ENCODE peak calls at places on chromosome 13, in nine cellular contexts. One of them, this sample, is unnamed.

GRCh38 chr13:55199132-55199531 is 1941.6 kb upstream of the PRR20A start:
- DNase-seq in frontal cortex: no peak
- DNase-seq in IMR-90: no peak
- DNase-seq in stimulated activated CD4-positive, alpha-beta T cell treated with anti-CD3 and anti-CD28 coated beads, Interleukin-1b, Interleukin-23, amount 100 ng/mL, for 1 hour: no peak
- DNase-seq in fibroblast of lung: no peak
- DNase-seq in activated CD4-positive, CD25-positive, alpha-beta regulatory T cell treated with anti-CD3 and anti-CD28 coated beads, Interleukin-2, amount 50 U/mL, for 72 hours: no peak
- DNase-seq in amygdala: no peak
- DNase-seq in fibroblast of gingiva: no peak
- DNase-seq in cardiac muscle cell: no peak
- DNase-seq in this sample: no peak

GRCh38 chr13:112657850-112658445 is 31.9 kb upstream of the ATP11A start:
- DNase-seq in fibroblast of lung: peak
- DNase-seq in amygdala: no peak
- DNase-seq in stimulated activated CD4-positive, alpha-beta T cell treated with anti-CD3 and anti-CD28 coated beads, Interleukin-1b, Interleukin-23, amount 100 ng/mL, for 1 hour: no peak
- DNase-seq in activated CD4-positive, CD25-positive, alpha-beta regulatory T cell treated with anti-CD3 and anti-CD28 coated beads, Interleukin-2, amount 50 U/mL, for 72 hours: no peak
- DNase-seq in IMR-90: peak
- DNase-seq in cardiac muscle cell: peak
- DNase-seq in frontal cortex: no peak
- DNase-seq in fibroblast of gingiva: no peak
- DNase-seq in this sample: no peak

GRCh38 chr13:110302986-110303385 is 4.0 kb downstream of the COL4A1 start:
- DNase-seq in stimulated activated CD4-positive, alpha-beta T cell treated with anti-CD3 and anti-CD28 coated beads, Interleukin-1b, Interleukin-23, amount 100 ng/mL, for 1 hour: no peak
- DNase-seq in frontal cortex: no peak
- DNase-seq in cardiac muscle cell: no peak
- DNase-seq in amygdala: no peak
- DNase-seq in fibroblast of gingiva: no peak
- DNase-seq in fibroblast of lung: no peak
- DNase-seq in IMR-90: no peak
- DNase-seq in activated CD4-positive, CD25-positive, alpha-beta regulatory T cell treated with anti-CD3 and anti-CD28 coated beads, Interleukin-2, amount 50 U/mL, for 72 hours: no peak
- DNase-seq in this sample: no peak

GRCh38 chr13:52751196-52751595 is 11.6 kb upstream of the CNMD start:
- DNase-seq in IMR-90: no peak
- DNase-seq in stimulated activated CD4-positive, alpha-beta T cell treated with anti-CD3 and anti-CD28 coated beads, Interleukin-1b, Interleukin-23, amount 100 ng/mL, for 1 hour: no peak
- DNase-seq in cardiac muscle cell: no peak
- DNase-seq in amygdala: no peak
- DNase-seq in fibroblast of gingiva: no peak
- DNase-seq in activated CD4-positive, CD25-positive, alpha-beta regulatory T cell treated with anti-CD3 and anti-CD28 coated beads, Interleukin-2, amount 50 U/mL, for 72 hours: no peak
- DNase-seq in frontal cortex: no peak
- DNase-seq in fibroblast of lung: no peak
- DNase-seq in this sample: no peak

GRCh38 chr13:48492123-48493075 is 40.5 kb downstream of the RCBTB2 start:
- DNase-seq in fibroblast of gingiva: peak
- DNase-seq in amygdala: no peak
- DNase-seq in cardiac muscle cell: peak
- DNase-seq in frontal cortex: no peak
- DNase-seq in IMR-90: peak
- DNase-seq in activated CD4-positive, CD25-positive, alpha-beta regulatory T cell treated with anti-CD3 and anti-CD28 coated beads, Interleukin-2, amount 50 U/mL, for 72 hours: peak
- DNase-seq in stimulated activated CD4-positive, alpha-beta T cell treated with anti-CD3 and anti-CD28 coated beads, Interleukin-1b, Interleukin-23, amount 100 ng/mL, for 1 hour: no peak
- DNase-seq in fibroblast of lung: no peak
- DNase-seq in this sample: no peak

GRCh38 chr13:30345426-30346100 is 38.2 kb upstream of the KATNAL1 start:
- DNase-seq in IMR-90: no peak
- DNase-seq in fibroblast of lung: no peak
- DNase-seq in cardiac muscle cell: no peak
- DNase-seq in frontal cortex: no peak
- DNase-seq in amygdala: no peak
- DNase-seq in fibroblast of gingiva: no peak
- DNase-seq in stimulated activated CD4-positive, alpha-beta T cell treated with anti-CD3 and anti-CD28 coated beads, Interleukin-1b, Interleukin-23, amount 100 ng/mL, for 1 hour: no peak
- DNase-seq in activated CD4-positive, CD25-positive, alpha-beta regulatory T cell treated with anti-CD3 and anti-CD28 coated beads, Interleukin-2, amount 50 U/mL, for 72 hours: no peak
- DNase-seq in this sample: no peak

GRCh38 chr13:76641056-76641455 is 245.1 kb downstream of the KCTD12 start:
- DNase-seq in stimulated activated CD4-positive, alpha-beta T cell treated with anti-CD3 and anti-CD28 coated beads, Interleukin-1b, Interleukin-23, amount 100 ng/mL, for 1 hour: no peak
- DNase-seq in cardiac muscle cell: peak
- DNase-seq in IMR-90: no peak
- DNase-seq in fibroblast of lung: peak
- DNase-seq in fibroblast of gingiva: peak
- DNase-seq in activated CD4-positive, CD25-positive, alpha-beta regulatory T cell treated with anti-CD3 and anti-CD28 coated beads, Interleukin-2, amount 50 U/mL, for 72 hours: no peak
- DNase-seq in amygdala: no peak
- DNase-seq in frontal cortex: no peak
- DNase-seq in this sample: no peak

GRCh38 chr13:112869202-112870061 is 99.6 kb upstream of the MCF2L start:
- DNase-seq in frontal cortex: no peak
- DNase-seq in stimulated activated CD4-positive, alpha-beta T cell treated with anti-CD3 and anti-CD28 coated beads, Interleukin-1b, Interleukin-23, amount 100 ng/mL, for 1 hour: no peak
- DNase-seq in cardiac muscle cell: no peak
- DNase-seq in fibroblast of lung: no peak
- DNase-seq in IMR-90: peak
- DNase-seq in amygdala: no peak
- DNase-seq in activated CD4-positive, CD25-positive, alpha-beta regulatory T cell treated with anti-CD3 and anti-CD28 coated beads, Interleukin-2, amount 50 U/mL, for 72 hours: no peak
- DNase-seq in fibroblast of gingiva: no peak
- DNase-seq in this sample: no peak

GRCh38 chr13:53138369-53139036 is 109.9 kb downstream of the OLFM4 start:
- DNase-seq in amygdala: no peak
- DNase-seq in frontal cortex: no peak
- DNase-seq in cardiac muscle cell: peak
- DNase-seq in fibroblast of gingiva: peak
- DNase-seq in IMR-90: peak
- DNase-seq in stimulated activated CD4-positive, alpha-beta T cell treated with anti-CD3 and anti-CD28 coated beads, Interleukin-1b, Interleukin-23, amount 100 ng/mL, for 1 hour: no peak
- DNase-seq in fibroblast of lung: no peak
- DNase-seq in activated CD4-positive, CD25-positive, alpha-beta regulatory T cell treated with anti-CD3 and anti-CD28 coated beads, Interleukin-2, amount 50 U/mL, for 72 hours: no peak
- DNase-seq in this sample: no peak

GRCh38 chr13:109872864-109873263 is 86.5 kb upstream of the IRS2 start:
- DNase-seq in activated CD4-positive, CD25-positive, alpha-beta regulatory T cell treated with anti-CD3 and anti-CD28 coated beads, Interleukin-2, amount 50 U/mL, for 72 hours: no peak
- DNase-seq in amygdala: no peak
- DNase-seq in fibroblast of lung: no peak
- DNase-seq in stimulated activated CD4-positive, alpha-beta T cell treated with anti-CD3 and anti-CD28 coated beads, Interleukin-1b, Interleukin-23, amount 100 ng/mL, for 1 hour: no peak
- DNase-seq in IMR-90: no peak
- DNase-seq in cardiac muscle cell: no peak
- DNase-seq in frontal cortex: no peak
- DNase-seq in fibroblast of gingiva: no peak
- DNase-seq in this sample: no peak

GRCh38 chr13:33940898-33941297 is 122.9 kb downstream of the RFC3 start:
- DNase-seq in frontal cortex: no peak
- DNase-seq in fibroblast of lung: no peak
- DNase-seq in amygdala: no peak
- DNase-seq in fibroblast of gingiva: no peak
- DNase-seq in activated CD4-positive, CD25-positive, alpha-beta regulatory T cell treated with anti-CD3 and anti-CD28 coated beads, Interleukin-2, amount 50 U/mL, for 72 hours: no peak
- DNase-seq in stimulated activated CD4-positive, alpha-beta T cell treated with anti-CD3 and anti-CD28 coated beads, Interleukin-1b, Interleukin-23, amount 100 ng/mL, for 1 hour: no peak
- DNase-seq in cardiac muscle cell: peak
- DNase-seq in IMR-90: peak
- DNase-seq in this sample: no peak

GRCh38 chr13:111486331-111486730 is 165.9 kb downstream of the TEX29 start:
- DNase-seq in cardiac muscle cell: no peak
- DNase-seq in IMR-90: no peak
- DNase-seq in stimulated activated CD4-positive, alpha-beta T cell treated with anti-CD3 and anti-CD28 coated beads, Interleukin-1b, Interleukin-23, amount 100 ng/mL, for 1 hour: no peak
- DNase-seq in fibroblast of gingiva: no peak
- DNase-seq in frontal cortex: no peak
- DNase-seq in activated CD4-positive, CD25-positive, alpha-beta regulatory T cell treated with anti-CD3 and anti-CD28 coated beads, Interleukin-2, amount 50 U/mL, for 72 hours: no peak
- DNase-seq in amygdala: no peak
- DNase-seq in fibroblast of lung: no peak
- DNase-seq in this sample: no peak

GRCh38 chr13:113589251-113589960 is 4.9 kb downstream of the TFDP1 start:
- DNase-seq in stimulated activated CD4-positive, alpha-beta T cell treated with anti-CD3 and anti-CD28 coated beads, Interleukin-1b, Interleukin-23, amount 100 ng/mL, for 1 hour: no peak
- DNase-seq in IMR-90: no peak
- DNase-seq in fibroblast of lung: no peak
- DNase-seq in amygdala: no peak
- DNase-seq in fibroblast of gingiva: no peak
- DNase-seq in cardiac muscle cell: no peak
- DNase-seq in activated CD4-positive, CD25-positive, alpha-beta regulatory T cell treated with anti-CD3 and anti-CD28 coated beads, Interleukin-2, amount 50 U/mL, for 72 hours: no peak
- DNase-seq in frontal cortex: no peak
- DNase-seq in this sample: no peak

GRCh38 chr13:77846173-77846572 is 72.5 kb downstream of the EDNRB start:
- DNase-seq in amygdala: no peak
- DNase-seq in fibroblast of gingiva: no peak
- DNase-seq in cardiac muscle cell: no peak
- DNase-seq in IMR-90: no peak
- DNase-seq in activated CD4-positive, CD25-positive, alpha-beta regulatory T cell treated with anti-CD3 and anti-CD28 coated beads, Interleukin-2, amount 50 U/mL, for 72 hours: no peak
- DNase-seq in frontal cortex: no peak
- DNase-seq in fibroblast of lung: no peak
- DNase-seq in stimulated activated CD4-positive, alpha-beta T cell treated with anti-CD3 and anti-CD28 coated beads, Interleukin-1b, Interleukin-23, amount 100 ng/mL, for 1 hour: no peak
- DNase-seq in this sample: no peak

GRCh38 chr13:99749627-99750026 is 221.9 kb downstream of the ZIC5 start:
- DNase-seq in fibroblast of gingiva: no peak
- DNase-seq in activated CD4-positive, CD25-positive, alpha-beta regulatory T cell treated with anti-CD3 and anti-CD28 coated beads, Interleukin-2, amount 50 U/mL, for 72 hours: no peak
- DNase-seq in cardiac muscle cell: no peak
- DNase-seq in amygdala: no peak
- DNase-seq in frontal cortex: peak
- DNase-seq in fibroblast of lung: no peak
- DNase-seq in stimulated activated CD4-positive, alpha-beta T cell treated with anti-CD3 and anti-CD28 coated beads, Interleukin-1b, Interleukin-23, amount 100 ng/mL, for 1 hour: no peak
- DNase-seq in IMR-90: no peak
- DNase-seq in this sample: no peak

GRCh38 chr13:99908129-99908805 is 63.3 kb downstream of the ZIC5 start:
- DNase-seq in IMR-90: no peak
- DNase-seq in amygdala: no peak
- DNase-seq in activated CD4-positive, CD25-positive, alpha-beta regulatory T cell treated with anti-CD3 and anti-CD28 coated beads, Interleukin-2, amount 50 U/mL, for 72 hours: no peak
- DNase-seq in cardiac muscle cell: no peak
- DNase-seq in frontal cortex: no peak
- DNase-seq in stimulated activated CD4-positive, alpha-beta T cell treated with anti-CD3 and anti-CD28 coated beads, Interleukin-1b, Interleukin-23, amount 100 ng/mL, for 1 hour: no peak
- DNase-seq in fibroblast of lung: peak
- DNase-seq in fibroblast of gingiva: no peak
- DNase-seq in this sample: no peak

GRCh38 chr13:37263881-37264280 is 158.4 kb upstream of the CSNK1A1L start:
- DNase-seq in amygdala: no peak
- DNase-seq in activated CD4-positive, CD25-positive, alpha-beta regulatory T cell treated with anti-CD3 and anti-CD28 coated beads, Interleukin-2, amount 50 U/mL, for 72 hours: no peak
- DNase-seq in IMR-90: no peak
- DNase-seq in stimulated activated CD4-positive, alpha-beta T cell treated with anti-CD3 and anti-CD28 coated beads, Interleukin-1b, Interleukin-23, amount 100 ng/mL, for 1 hour: no peak
- DNase-seq in fibroblast of lung: no peak
- DNase-seq in fibroblast of gingiva: no peak
- DNase-seq in frontal cortex: no peak
- DNase-seq in cardiac muscle cell: no peak
- DNase-seq in this sample: no peak

GRCh38 chr13:102878491-102878890 is 32.7 kb downstream of the ERCC5 start:
- DNase-seq in fibroblast of gingiva: peak
- DNase-seq in amygdala: no peak
- DNase-seq in activated CD4-positive, CD25-positive, alpha-beta regulatory T cell treated with anti-CD3 and anti-CD28 coated beads, Interleukin-2, amount 50 U/mL, for 72 hours: no peak
- DNase-seq in cardiac muscle cell: peak
- DNase-seq in IMR-90: peak
- DNase-seq in fibroblast of lung: peak
- DNase-seq in stimulated activated CD4-positive, alpha-beta T cell treated with anti-CD3 and anti-CD28 coated beads, Interleukin-1b, Interleukin-23, amount 100 ng/mL, for 1 hour: no peak
- DNase-seq in frontal cortex: no peak
- DNase-seq in this sample: no peak